ENCODE peak calls at places on chromosome 9, in ten cellular contexts. L is SK-N-SH, Q is AG04449, T is coronary artery, Z is epithelial cell of proximal tubule, Y is fibroblast of villous mesenchyme, P is IMR-90, G is fibroblast of lung, B is OCI-LY7, U is endodermal cell. E is an unnamed sample.

GRCh38 chr9:87212563-87213154 is 265.4 kb upstream of the GAS1 start:
- DNase-seq in L (no peak), Q (no peak), T (no peak), Z (peak; percentile 76), Y (peak; percentile 63), P (peak; percentile 39), G (no peak), B (no peak), U (no peak), E (peak; percentile 9)

GRCh38 chr9:76370656-76371055 is 23.6 kb downstream of the RFK start:
- DNase-seq in L (no peak), Q (no peak), T (no peak), Z (no peak), Y (no peak), P (no peak), G (no peak), B (no peak), U (no peak), E (no peak)

GRCh38 chr9:111974092-111974681 is 77.6 kb downstream of the UGCG start:
- DNase-seq in L (no peak), Q (no peak), T (no peak), Z (no peak), Y (peak; percentile 53), P (peak; percentile 66), G (peak; percentile 58), B (no peak), U (no peak), E (peak; percentile 43)

GRCh38 chr9:19698960-19699359 is 89.9 kb downstream of the SLC24A2 start:
- DNase-seq in L (no peak), Q (no peak), T (no peak), Z (no peak), Y (no peak), P (no peak), G (no peak), B (no peak), U (peak; percentile 69), E (no peak)

GRCh38 chr9:94445846-94446245 is 109.0 kb upstream of the PCAT7 start:
- DNase-seq in L (no peak), Q (no peak), T (no peak), Z (no peak), Y (no peak), P (no peak), G (no peak), B (no peak), U (no peak), E (no peak)

GRCh38 chr9:98404157-98404695 is 148.8 kb upstream of the TBC1D2 start:
- DNase-seq in L (no peak), Q (no peak), T (no peak), Z (no peak), Y (no peak), P (no peak), G (no peak), B (no peak), U (no peak), E (no peak)

GRCh38 chr9:3903273-3903672 is 377.5 kb upstream of the RFX3 start:
- DNase-seq in L (no peak), Q (no peak), T (no peak), Z (no peak), Y (no peak), P (no peak), G (no peak), B (no peak), U (no peak), E (no peak)

GRCh38 chr9:118222375-118222774 is 518.2 kb downstream of the TLR4 start:
- DNase-seq in L (no peak), Q (no peak), T (no peak), Z (peak; percentile 29), Y (no peak), P (no peak), G (no peak), B (no peak), U (peak; percentile 74), E (no peak)

GRCh38 chr9:3929345-3930150 is 370.3 kb downstream of the GLIS3 start:
- DNase-seq in L (no peak), Q (no peak), T (no peak), Z (no peak), Y (no peak), P (no peak), G (no peak), B (no peak), U (no peak), E (no peak)

GRCh38 chr9:37801287-37801850 is 772 bp downstream of the DCAF10 start:
- DNase-seq in L (peak; percentile 70), Q (no peak), T (no peak), Z (no peak), Y (peak; percentile 34), P (peak; percentile 9), G (peak; percentile 24), B (peak; percentile 52), U (peak; percentile 68), E (peak; percentile 10)

GRCh38 chr9:129506892-129507291 is 114.0 kb downstream of the C9orf50 start:
- DNase-seq in L (peak; percentile 56), Q (no peak), T (no peak), Z (no peak), Y (peak; percentile 71), P (peak; percentile 48), G (peak; percentile 66), B (no peak), U (no peak), E (no peak)

GRCh38 chr9:110650261-110650660 is 18.3 kb upstream of the MUSK start:
- DNase-seq in L (no peak), Q (peak; percentile 50), T (no peak), Z (no peak), Y (peak; percentile 62), P (peak; percentile 93), G (peak; percentile 69), B (no peak), U (no peak), E (peak; percentile 86)

GRCh38 chr9:15271403-15271802 is 35.6 kb downstream of the TTC39B start:
- DNase-seq in L (no peak), Q (no peak), T (no peak), Z (no peak), Y (no peak), P (no peak), G (no peak), B (no peak), U (peak; percentile 59), E (no peak)
- TF ChIP-seq CTCF in L (no peak), Q (no peak), T (no peak), Z (no peak), Y (no peak), P (no peak), G (no peak), B (no peak), U (no peak), E (no peak)

GRCh38 chr9:134135343-134136116 is at the start of gene WDR5:
- DNase-seq in L (peak; percentile 100), Q (peak; percentile 17), T (peak; percentile 91), Z (peak; percentile 22), Y (peak; percentile 89), P (peak; percentile 85), G (peak; percentile 91), B (peak; percentile 94), U (peak; percentile 96), E (peak; percentile 84)
- TF ChIP-seq CTCF in L (peak; percentile 52), Q (peak; percentile 21), T (no peak), Z (peak; percentile 32), Y (peak; percentile 17), P (peak; percentile 3), G (no peak), B (peak; percentile 52), U (peak; percentile 46), E (peak; percentile 61)

DNA sequence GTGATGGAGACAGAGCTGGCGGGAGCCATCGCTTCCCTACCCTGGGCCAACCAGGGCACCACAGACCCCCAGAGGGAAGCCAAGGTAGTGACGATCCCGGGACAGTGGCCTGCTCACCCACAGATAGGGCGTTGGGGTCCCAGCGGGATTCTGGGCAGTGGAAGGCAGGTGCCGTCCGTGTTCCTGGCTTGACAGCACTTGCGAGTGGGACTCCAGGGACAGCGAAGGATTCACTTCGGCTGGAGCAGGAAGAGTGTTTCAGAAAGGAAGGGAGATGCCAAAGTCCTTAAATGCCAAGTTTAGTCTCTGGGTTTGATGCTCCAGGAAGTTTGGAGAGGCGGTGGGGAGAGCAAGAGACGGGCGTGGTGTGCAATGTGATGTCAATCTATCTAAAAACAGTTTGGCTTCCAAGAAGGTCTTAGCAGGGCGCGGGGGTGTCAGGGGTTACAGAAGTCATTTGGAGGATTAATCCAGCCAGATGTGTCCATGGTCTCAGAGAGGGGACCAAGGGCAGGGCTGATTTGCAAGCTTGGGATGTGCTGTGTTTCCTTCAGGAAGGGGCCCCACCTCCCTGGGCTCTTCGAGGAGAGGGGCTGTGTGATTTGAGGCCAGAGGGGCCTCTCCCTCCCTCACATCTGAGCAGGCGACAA is 74.9 kb downstream of the NTNG2 start:
- DNase-seq in L (no peak), Q (no peak), T (no peak), Z (no peak), Y (no peak), P (no peak), G (no peak), B (no peak), U (peak; percentile 41), E (no peak)
- TF ChIP-seq CTCF in L (no peak), Q (no peak), T (peak; percentile 40), Z (no peak), Y (no peak), P (no peak), G (no peak), B (peak; percentile 64), U (no peak), E (peak; percentile 74)

GRCh38 chr9:131977074-131977838 is 102.4 kb downstream of the MED27 start:
- DNase-seq in L (no peak), Q (no peak), T (no peak), Z (no peak), Y (no peak), P (no peak), G (no peak), B (no peak), U (no peak), E (no peak)

GRCh38 chr9:131981116-131981847 is 98.4 kb downstream of the MED27 start:
- DNase-seq in L (no peak), Q (no peak), T (no peak), Z (no peak), Y (peak; percentile 37), P (no peak), G (no peak), B (no peak), U (no peak), E (no peak)

GRCh38 chr9:131982102-131982501 is 97.6 kb downstream of the MED27 start:
- DNase-seq in L (no peak), Q (no peak), T (no peak), Z (no peak), Y (no peak), P (no peak), G (no peak), B (no peak), U (no peak), E (no peak)

GRCh38 chr9:131982683-131983239 is 96.9 kb downstream of the MED27 start:
- DNase-seq in L (no peak), Q (no peak), T (no peak), Z (no peak), Y (no peak), P (peak; percentile 36), G (no peak), B (no peak), U (no peak), E (no peak)

DNA sequence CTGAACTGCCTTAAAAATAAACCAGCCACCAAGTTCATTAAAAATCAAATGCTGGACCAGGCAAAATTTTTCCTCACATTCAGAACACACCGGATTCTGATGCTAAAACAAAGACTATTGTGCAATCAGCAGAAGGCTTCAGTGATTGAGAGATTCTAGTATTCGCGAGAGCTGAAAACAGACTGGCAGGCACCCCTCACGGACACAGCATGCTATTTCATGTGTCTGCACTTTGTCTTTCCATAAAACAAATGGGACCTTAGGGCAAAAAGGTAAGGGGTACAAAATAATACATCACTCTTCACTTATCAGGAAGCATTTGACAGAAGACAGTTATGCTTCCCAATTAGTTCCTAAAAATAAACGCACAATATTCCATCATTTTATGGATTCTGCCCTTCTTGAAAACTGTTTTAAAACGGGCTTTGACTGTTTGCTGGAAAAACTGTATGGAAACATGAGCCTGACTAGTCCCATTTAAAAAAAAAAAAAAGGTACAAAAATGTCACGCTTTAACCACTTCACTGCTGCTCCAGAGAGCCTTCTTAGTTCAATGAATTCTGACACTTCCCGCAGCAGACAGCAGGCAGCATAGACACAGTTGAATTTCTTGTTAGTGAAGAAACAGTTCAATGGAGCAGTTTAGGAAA is 99.3 kb downstream of the MED27 start:
- DNase-seq in L (peak; percentile 48), Q (no peak), T (no peak), Z (no peak), Y (no peak), P (no peak), G (no peak), B (no peak), U (no peak), E (no peak)
- TF ChIP-seq CTCF in L (no peak), Q (no peak), T (no peak), Z (no peak), Y (no peak), P (no peak), G (no peak), B (no peak), U (no peak), E (no peak)

E was measured in HFFc6.